ENCODE peak calls at places on chromosomes 12 and 14, in five cellular contexts. K, S, C, H and Y are unnamed samples.
A peak's percentile ranks its signal among the peaks of the same experiment; 100 is the strongest.

GRCh38 chr12:96514328-96514727 is 25.0 kb downstream of the CFAP54 start:
- DNase-seq in S (no peak), H (no peak), K (no peak), C (peak; percentile 41), Y (no peak)

GRCh38 chr14:52121441-52121840 is 52.6 kb upstream of the NID2 start:
- DNase-seq in C (no peak), S (no peak), H (no peak), K (no peak), Y (no peak)

GRCh38 chr14:36320210-36321003 is at the start of gene MBIP:
- DNase-seq in C (peak; percentile 97), H (peak; percentile 96), K (peak; percentile 97), S (peak; percentile 91), Y (peak; percentile 97)

GRCh38 chr12:53223391-53224267 is 8.4 kb downstream of the RARG start:
- DNase-seq in K (peak; percentile 86), H (no peak), C (peak; percentile 77), S (no peak), Y (no peak)

GRCh38 chr14:23631702-23632460 is 4.3 kb upstream of the DHRS2 start:
- DNase-seq in C (peak; percentile 86), H (peak; percentile 44), S (peak; percentile 73), K (peak; percentile 84), Y (peak; percentile 53)

GRCh38 chr14:102907303-102907844 is 15.1 kb upstream of the AMN start:
- DNase-seq in S (no peak), K (no peak), C (no peak), H (no peak), Y (no peak)

GRCh38 chr14:22487941-22488340 is 101.1 kb downstream of the DAD1 start:
- DNase-seq in C (no peak), H (no peak), K (no peak), S (no peak), Y (no peak)

GRCh38 chr14:77376771-77377501 is at the start of the genes SAMD15 and TMED8:
- DNase-seq in H (peak; percentile 74), K (peak; percentile 81), S (peak; percentile 82), C (peak; percentile 86), Y (peak; percentile 78)

GRCh38 chr12:356276-356988 is 32.7 kb downstream of the KDM5A start:
- DNase-seq in H (no peak), K (no peak), S (no peak), C (no peak), Y (no peak)

GRCh38 chr12:59031313-59031712 is 111.0 kb upstream of the LRIG3 start:
- DNase-seq in H (no peak), S (no peak), C (no peak), K (no peak), Y (no peak)

GRCh38 chr12:124399622-124400021 is 104.7 kb downstream of the RFLNA start:
- DNase-seq in S (peak; percentile 31), H (no peak), C (no peak), K (peak; percentile 68), Y (no peak)

GRCh38 chr12:40464121-40464520 is 228.1 kb upstream of the CNTN1 start:
- DNase-seq in H (no peak), S (no peak), K (no peak), C (no peak), Y (no peak)

GRCh38 chr14:92613008-92613658 is 99.6 kb downstream of the RIN3 start:
- DNase-seq in H (no peak), S (peak; percentile 79), K (peak; percentile 62), C (peak; percentile 23), Y (peak; percentile 9)

GRCh38 chr12:6294156-6294532 is 16.3 kb upstream of the PLEKHG6 start:
- DNase-seq in H (no peak), K (no peak), S (no peak), C (no peak), Y (no peak)

GRCh38 chr12:89245090-89245489 is 107.2 kb downstream of the DUSP6 start:
- DNase-seq in K (no peak), C (no peak), S (no peak), H (no peak), Y (no peak)

GRCh38 chr14:33647385-33647786 is 303.5 kb downstream of the EGLN3 start:
- DNase-seq in H (no peak), K (no peak), S (no peak), C (peak; percentile 91), Y (no peak)

GRCh38 chr12:80033457-80033856 is 65.9 kb upstream of the OTOGL start:
- DNase-seq in K (peak; percentile 5), S (no peak), H (no peak), C (peak; percentile 48), Y (no peak)

GRCh38 chr14:74583689-74584434 is 28.2 kb downstream of the LTBP2 start:
- DNase-seq in K (no peak), S (peak; percentile 24), C (no peak), H (no peak), Y (no peak)

GRCh38 chr14:104868060-104868740 is 3.1 kb downstream of the CEP170B start:
- DNase-seq in H (no peak), S (no peak), K (no peak), C (no peak), Y (no peak)

GRCh38 chr12:101637936-101638335 is 43.2 kb downstream of the MYBPC1 start:
- DNase-seq in C (no peak), K (no peak), H (no peak), S (no peak), Y (no peak)

GRCh38 chr14:55780156-55780946 is 200.3 kb downstream of the KTN1 start:
- DNase-seq in S (no peak), C (peak; percentile 97), H (no peak), K (no peak), Y (no peak)

GRCh38 chr12:91211869-91212268 is 29.3 kb upstream of the DCN start:
- DNase-seq in S (no peak), K (no peak), H (no peak), C (no peak), Y (no peak)

GRCh38 chr12:56336361-56337167 is 2.1 kb upstream of the IL23A start:
- DNase-seq in S (no peak), K (no peak), C (no peak), H (no peak), Y (no peak)

GRCh38 chr12:109670647-109671046 is 43.0 kb upstream of the FAM222A start:
- DNase-seq in K (no peak), C (no peak), H (no peak), S (no peak), Y (peak; percentile 71)

GRCh38 chr12:117622087-117622486 is 260.7 kb upstream of the NOS1 start:
- DNase-seq in C (no peak), K (peak; percentile 2), H (no peak), S (no peak), Y (no peak)

GRCh38 chr14:24269910-24270536 is 1.4 kb downstream of the RABGGTA start:
- DNase-seq in C (no peak), K (no peak), H (no peak), S (no peak), Y (no peak)